ENCODE peak calls at places on chromosomes 13 and 19, in ten cellular contexts. C is RWPE1; Z is stimulated activated CD4-positive, alpha-beta T cell treated with anti-CD3 and anti-CD28 coated beads, Interleukin-15, amount 100 ng/mL, for 1 hour; O is stimulated activated CD8-positive, alpha-beta memory T cell treated with anti-CD3 and anti-CD28 coated beads, Interleukin-15, amount 100 ng/mL, for 1 hour; H is BJ; S is iPS-NIHi11; G is A172; Y is cardiac fibroblast; L is posterior cingulate gyrus; Q is fibroblast of lung. F is an unnamed sample.

GRCh38 chr19:49362926-49363264 is 679 bp upstream of the TEAD2 start:
- DNase-seq in C (no peak), Z (no peak), O (no peak), H (no peak), S (no peak), G (no peak), Y (no peak), L (no peak), Q (no peak), F (peak)

GRCh38 chr19:18424122-18424889 is 5.1 kb downstream of the SSBP4 start:
- DNase-seq in C (no peak), Z (no peak), O (no peak), H (no peak), S (no peak), G (no peak), Y (no peak), L (no peak), Q (no peak), F (no peak)

GRCh38 chr13:39942901-39943273 is 287.4 kb downstream of the COG6 start:
- DNase-seq in C (peak), Z (peak), O (peak), H (no peak), S (peak), G (peak), Y (peak), L (peak), Q (peak), F (peak)

GRCh38 chr19:28727133-28727834 is 485.7 kb downstream of the UQCRFS1 start:
- DNase-seq in C (peak), Z (no peak), O (no peak), H (no peak), S (peak), G (no peak), Y (peak), L (no peak), Q (peak), F (peak)

GRCh38 chr19:41223431-41224234 is 4.6 kb downstream of the AXL start:
- DNase-seq in C (peak), Z (no peak), O (no peak), H (peak), S (peak), G (peak), Y (peak), L (no peak), Q (peak), F (peak)

GRCh38 chr13:50129065-50129922 is 114.0 kb downstream of the KCNRG start:
- DNase-seq in C (no peak), Z (no peak), O (no peak), H (no peak), S (no peak), G (no peak), Y (peak), L (no peak), Q (no peak), F (no peak)

GRCh38 chr13:74770361-74770760 is 636.2 kb upstream of the KLF12 start:
- DNase-seq in C (peak), Z (no peak), O (no peak), H (peak), S (no peak), G (peak), Y (peak), L (no peak), Q (peak), F (peak)

GRCh38 chr19:37513397-37513796 is 6.7 kb downstream of the ZNF793 start:
- DNase-seq in C (no peak), Z (no peak), O (no peak), H (no peak), S (no peak), G (no peak), Y (peak), L (no peak), Q (no peak), F (no peak)

GRCh38 chr13:101917833-101918755 is 465.6 kb downstream of the ITGBL1 start:
- DNase-seq in C (no peak), Z (no peak), O (no peak), H (no peak), S (peak), G (no peak), Y (no peak), L (peak), Q (no peak), F (peak)

GRCh38 chr19:17419491-17420266 is at the start of gene MVB12A:
- DNase-seq in C (peak), Z (peak), O (peak), H (peak), S (peak), G (peak), Y (peak), L (peak), Q (peak), F (peak)

GRCh38 chr19:45901912-45902650 is at the start of gene MYPOP:
- DNase-seq in C (no peak), Z (no peak), O (no peak), H (no peak), S (peak), G (no peak), Y (no peak), L (no peak), Q (no peak), F (no peak)

GRCh38 chr19:41882568-41883462 is at the start of gene ARHGEF1:
- DNase-seq in C (peak), Z (no peak), O (no peak), H (no peak), S (peak), G (no peak), Y (no peak), L (no peak), Q (peak), F (peak)

GRCh38 chr19:29679598-29680210 is 14.4 kb downstream of the PLEKHF1 start:
- DNase-seq in C (no peak), Z (no peak), O (no peak), H (no peak), S (no peak), G (no peak), Y (no peak), L (no peak), Q (no peak), F (no peak)

GRCh38 chr19:32802840-32803239 is 66.7 kb downstream of the SLC7A9 start:
- DNase-seq in C (no peak), Z (no peak), O (no peak), H (no peak), S (no peak), G (no peak), Y (no peak), L (no peak), Q (no peak), F (no peak)

GRCh38 chr19:56314018-56314583 is 538 bp downstream of the ZSCAN5A start:
- DNase-seq in C (no peak), Z (no peak), O (no peak), H (no peak), S (peak), G (peak), Y (no peak), L (peak), Q (no peak), F (peak)

GRCh38 chr19:31430381-31430780 is 81.1 kb upstream of the TSHZ3 start:
- DNase-seq in C (no peak), Z (no peak), O (no peak), H (no peak), S (no peak), G (no peak), Y (no peak), L (no peak), Q (no peak), F (no peak)

GRCh38 chr13:76048675-76049396 is 412.7 kb downstream of the LMO7 start:
- DNase-seq in C (no peak), Z (no peak), O (no peak), H (no peak), S (no peak), G (no peak), Y (no peak), L (no peak), Q (peak), F (no peak)

GRCh38 chr19:34994643-34995471 is 5.3 kb upstream of the GRAMD1A start:
- DNase-seq in C (no peak), Z (no peak), O (no peak), H (no peak), S (no peak), G (no peak), Y (peak), L (no peak), Q (no peak), F (no peak)

GRCh38 chr19:17766543-17767131 is 15.4 kb downstream of the FCHO1 start:
- DNase-seq in C (peak), Z (no peak), O (no peak), H (no peak), S (peak), G (peak), Y (peak), L (peak), Q (peak), F (peak)

GRCh38 chr13:79481685-79482052 is 714 bp downstream of the NDFIP2 start:
- DNase-seq in C (peak), Z (peak), O (peak), H (no peak), S (no peak), G (no peak), Y (no peak), L (no peak), Q (no peak), F (no peak)

GRCh38 chr13:80979035-80979641 is 638.2 kb upstream of the SPRY2 start:
- DNase-seq in C (peak), Z (no peak), O (no peak), H (peak), S (peak), G (peak), Y (peak), L (peak), Q (peak), F (peak)

GRCh38 chr19:47598407-47599349 is 10.3 kb upstream of the BICRA start:
- DNase-seq in C (peak), Z (no peak), O (no peak), H (peak), S (peak), G (peak), Y (peak), L (no peak), Q (peak), F (peak)

GRCh38 chr13:91014696-91015095 is 332.8 kb upstream of the MIR17HG start:
- DNase-seq in C (no peak), Z (no peak), O (no peak), H (no peak), S (no peak), G (no peak), Y (no peak), L (no peak), Q (peak), F (no peak)